ENCODE peak calls at places on chromosome 11, in seven cellular contexts. T, P, Z, Y, X, G and I are unnamed samples.

GRCh38 chr11:122703541-122704272 is 48.2 kb downstream of the UBASH3B start:
- DNase-seq in Z (no peak), Y (no peak), G (no peak), T (no peak), X (no peak), P (no peak), I (no peak)

GRCh38 chr11:127110542-127110941 is 110.0 kb upstream of the KIRREL3 start:
- DNase-seq in G (no peak), T (no peak), P (no peak), Y (no peak), X (no peak), Z (no peak), I (no peak)

GRCh38 chr11:32154275-32154674 is 63.4 kb downstream of the RCN1 start:
- DNase-seq in X (no peak), P (peak), T (no peak), Y (no peak), G (no peak), Z (no peak), I (no peak)

GRCh38 chr11:46410021-46410420 is 18.4 kb upstream of the CHRM4 start:
- DNase-seq in Z (no peak), Y (no peak), X (no peak), G (no peak), T (no peak), P (peak), I (no peak)

GRCh38 chr11:10087621-10088225 is 206.3 kb downstream of the SBF2 start:
- DNase-seq in P (no peak), X (no peak), T (no peak), G (no peak), Z (no peak), Y (no peak), I (no peak)

GRCh38 chr11:61657566-61657965 is 22.6 kb upstream of the DAGLA start:
- DNase-seq in Y (no peak), T (peak), P (no peak), G (no peak), X (no peak), Z (no peak), I (no peak)

GRCh38 chr11:18692941-18693760 is 5.4 kb upstream of the TMEM86A start:
- DNase-seq in T (no peak), Y (no peak), G (no peak), P (no peak), X (no peak), Z (no peak), I (no peak)

GRCh38 chr11:126990716-126991480 is 9.7 kb downstream of the KIRREL3 start:
- DNase-seq in P (no peak), Z (no peak), X (no peak), Y (no peak), G (no peak), T (no peak), I (no peak)

GRCh38 chr11:64629796-64630562 is 39.0 kb downstream of the SLC22A12 start:
- DNase-seq in P (peak), G (no peak), Z (no peak), T (no peak), X (no peak), Y (no peak), I (no peak)

GRCh38 chr11:85619497-85619896 is 7.6 kb downstream of the DLG2 start:
- DNase-seq in Z (no peak), T (no peak), X (no peak), G (no peak), Y (no peak), P (no peak), I (no peak)

DNA sequence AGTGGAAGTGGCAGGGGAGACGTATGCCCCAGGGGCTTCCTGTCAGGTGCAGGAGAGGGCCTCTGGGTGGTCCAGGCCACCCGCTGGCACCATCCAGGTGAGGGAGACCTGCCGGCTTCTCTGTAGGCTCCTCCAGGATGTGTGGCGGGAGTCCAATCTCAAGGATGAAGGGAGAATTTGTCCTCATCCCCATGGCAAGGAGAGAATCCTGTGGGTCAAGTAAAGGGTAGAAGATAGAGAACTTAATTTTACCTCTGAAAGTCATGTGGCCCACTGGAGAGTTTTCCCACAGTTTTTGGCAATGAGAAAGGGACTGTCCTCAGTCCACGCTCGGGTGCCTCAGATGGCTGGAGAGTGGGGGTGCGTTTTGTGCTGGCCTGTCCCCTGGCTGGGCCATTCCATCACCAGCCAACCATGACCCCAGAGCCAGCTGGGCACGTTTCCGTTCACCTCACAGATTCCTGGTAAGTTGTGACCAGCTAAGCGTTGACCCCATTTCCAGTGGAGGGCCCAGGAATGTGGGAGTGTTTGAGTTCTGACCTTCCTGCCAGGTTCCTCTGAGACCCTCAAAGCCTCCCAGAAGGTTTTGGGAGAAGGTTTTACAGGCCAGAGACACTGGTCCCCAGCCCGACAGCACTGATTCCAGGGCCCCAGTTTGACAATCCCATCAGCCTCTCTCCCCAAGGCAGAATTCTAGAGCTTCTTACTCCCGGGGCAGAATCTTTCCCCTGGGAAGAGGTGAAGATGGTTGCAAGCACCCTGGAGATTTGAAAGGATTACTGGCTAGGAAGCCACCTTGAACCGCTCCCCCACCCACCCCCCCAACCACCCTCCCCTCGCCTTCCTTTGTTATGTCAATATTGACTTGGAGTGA is 2.6 kb downstream of the OVOL1 start:
- DNase-seq in T (peak), Z (no peak), G (no peak), X (no peak), Y (no peak), P (no peak), I (no peak)
- H3K27ac ChIP-seq in T (no peak), Z (no peak), G (peak), X (no peak), Y (no peak), P (no peak), I (no peak)

GRCh38 chr11:3167143-3168119 is 2.3 kb upstream of the OSBPL5 start:
- DNase-seq in Y (peak), X (no peak), P (no peak), G (no peak), T (peak), Z (no peak), I (no peak)

GRCh38 chr11:3169235-3169951 is 4.3 kb upstream of the OSBPL5 start:
- DNase-seq in T (peak), X (peak), Y (no peak), Z (no peak), P (peak), G (no peak), I (no peak)

GRCh38 chr11:3171931-3172560 is 6.9 kb upstream of the OSBPL5 start:
- DNase-seq in X (no peak), Y (no peak), T (peak), P (no peak), G (no peak), Z (no peak), I (no peak)

GRCh38 chr11:3170756-3171670 is 5.9 kb upstream of the OSBPL5 start:
- DNase-seq in G (no peak), Y (no peak), Z (no peak), X (no peak), P (no peak), T (peak), I (no peak)

DNA sequence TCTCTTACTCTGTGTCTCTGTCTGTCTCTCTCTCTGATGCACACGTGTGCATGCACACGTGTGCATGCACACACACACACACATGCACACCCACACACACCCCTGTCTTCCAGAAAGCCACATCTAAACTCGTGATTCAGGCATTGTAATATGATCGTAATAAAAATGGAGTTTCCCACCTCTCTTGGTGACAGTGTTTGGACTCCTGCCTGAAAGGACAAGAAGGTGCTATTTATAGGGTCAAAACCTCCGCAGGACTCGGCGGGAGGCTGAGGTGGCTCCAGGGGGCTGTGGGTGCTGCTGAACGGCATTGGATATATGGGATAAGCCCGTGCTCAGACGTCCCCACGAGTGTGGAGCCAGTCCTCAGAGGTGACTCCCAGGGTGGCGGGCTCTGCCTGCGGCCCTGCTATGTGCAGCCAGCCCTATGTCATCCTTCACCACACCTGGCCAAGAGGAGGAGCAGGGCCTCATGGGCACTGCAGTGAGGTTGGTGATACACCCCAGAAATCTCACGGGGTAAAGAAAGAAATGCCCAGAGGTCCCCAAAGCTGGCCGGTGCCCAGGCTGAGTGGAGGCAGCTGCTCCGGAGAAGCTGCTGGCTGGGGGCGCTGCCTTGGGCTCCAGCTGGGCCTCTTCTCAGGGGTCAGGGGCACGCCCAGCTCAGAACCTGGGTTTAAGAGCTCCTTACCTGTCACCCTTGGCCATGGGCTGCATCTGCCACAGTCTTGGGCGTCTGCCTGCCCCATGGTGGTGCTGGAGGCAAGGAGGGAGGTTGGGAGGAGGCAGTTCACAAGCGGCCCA is 5.0 kb upstream of the OSBPL5 start:
- DNase-seq in T (peak), G (no peak), Y (no peak), Z (no peak), P (no peak), X (no peak), I (no peak)
- H3K4me3 ChIP-seq in T (peak), G (no peak), Y (peak), Z (peak), P (no peak), X (no peak), I (peak)

GRCh38 chr11:74442601-74443000 is 24.7 kb downstream of the KCNE3 start:
- DNase-seq in P (peak), T (no peak), Y (no peak), X (no peak), Z (no peak), G (no peak), I (no peak)

GRCh38 chr11:74447720-74448119 is 19.6 kb downstream of the KCNE3 start:
- DNase-seq in P (no peak), Z (no peak), G (no peak), X (no peak), T (no peak), Y (no peak), I (no peak)

GRCh38 chr11:74444173-74444832 is 23.0 kb downstream of the KCNE3 start:
- DNase-seq in X (no peak), P (no peak), Z (no peak), T (peak), G (peak), Y (no peak), I (no peak)

GRCh38 chr11:74446445-74446844 is 20.9 kb downstream of the KCNE3 start:
- DNase-seq in G (no peak), T (no peak), Z (no peak), X (no peak), P (no peak), Y (no peak), I (no peak)

GRCh38 chr11:74443071-74443864 is 24.1 kb downstream of the KCNE3 start:
- DNase-seq in G (peak), T (no peak), P (peak), X (no peak), Z (no peak), Y (no peak), I (no peak)
- TF ChIP-seq CTCF in G (no peak), T (peak), P (peak), X (peak), Z (no peak), Y (no peak), I (no peak)

GRCh38 chr11:44014968-44015623 is 32.7 kb upstream of the ACCSL start:
- DNase-seq in Z (no peak), T (no peak), P (no peak), Y (no peak), X (no peak), G (no peak), I (no peak)

GRCh38 chr11:44017443-44018126 is 30.2 kb upstream of the ACCSL start:
- DNase-seq in T (no peak), G (no peak), X (no peak), Z (no peak), P (no peak), Y (no peak), I (no peak)

GRCh38 chr11:44015624-44016007 is 32.2 kb upstream of the ACCSL start:
- DNase-seq in P (no peak), X (no peak), T (no peak), Z (no peak), Y (no peak), G (no peak), I (no peak)

GRCh38 chr11:44016546-44017442 is 31.0 kb upstream of the ACCSL start:
- DNase-seq in P (no peak), Y (no peak), X (no peak), G (no peak), Z (no peak), T (no peak), I (no peak)

DNA sequence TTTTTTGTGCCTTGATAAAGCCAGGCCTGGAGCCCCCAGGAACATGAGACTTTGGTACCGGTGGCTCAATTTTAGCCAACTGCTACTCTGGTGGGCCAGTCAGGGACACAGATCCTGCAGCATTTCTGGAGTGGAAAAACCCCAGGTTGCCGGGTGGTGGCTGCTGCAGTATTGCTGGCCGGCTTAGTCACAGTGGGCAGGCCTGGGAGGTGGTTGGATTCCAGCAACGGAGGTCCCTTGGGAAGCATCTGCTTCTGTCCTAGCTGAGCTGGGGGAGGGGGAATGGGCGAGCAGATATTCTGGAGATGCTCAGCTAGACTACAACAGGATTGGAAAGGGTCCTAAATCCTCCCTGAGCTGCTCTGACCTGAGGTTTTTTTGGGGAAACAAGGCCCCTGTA is 31.7 kb upstream of the ACCSL start:
- DNase-seq in T (peak), Y (peak), X (peak), P (peak), Z (no peak), G (no peak), I (peak)
- H3K27ac ChIP-seq in T (no peak), Y (peak), X (peak), P (peak), Z (no peak), G (no peak), I (peak)

GRCh38 chr11:116510886-116511650 is 261.7 kb downstream of the BUD13 start:
- DNase-seq in X (no peak), Z (no peak), P (no peak), Y (no peak), G (no peak), T (no peak), I (no peak)
- H3K4me3 ChIP-seq in X (no peak), Z (no peak), P (no peak), Y (no peak), G (no peak), T (no peak), I (no peak)

DNA sequence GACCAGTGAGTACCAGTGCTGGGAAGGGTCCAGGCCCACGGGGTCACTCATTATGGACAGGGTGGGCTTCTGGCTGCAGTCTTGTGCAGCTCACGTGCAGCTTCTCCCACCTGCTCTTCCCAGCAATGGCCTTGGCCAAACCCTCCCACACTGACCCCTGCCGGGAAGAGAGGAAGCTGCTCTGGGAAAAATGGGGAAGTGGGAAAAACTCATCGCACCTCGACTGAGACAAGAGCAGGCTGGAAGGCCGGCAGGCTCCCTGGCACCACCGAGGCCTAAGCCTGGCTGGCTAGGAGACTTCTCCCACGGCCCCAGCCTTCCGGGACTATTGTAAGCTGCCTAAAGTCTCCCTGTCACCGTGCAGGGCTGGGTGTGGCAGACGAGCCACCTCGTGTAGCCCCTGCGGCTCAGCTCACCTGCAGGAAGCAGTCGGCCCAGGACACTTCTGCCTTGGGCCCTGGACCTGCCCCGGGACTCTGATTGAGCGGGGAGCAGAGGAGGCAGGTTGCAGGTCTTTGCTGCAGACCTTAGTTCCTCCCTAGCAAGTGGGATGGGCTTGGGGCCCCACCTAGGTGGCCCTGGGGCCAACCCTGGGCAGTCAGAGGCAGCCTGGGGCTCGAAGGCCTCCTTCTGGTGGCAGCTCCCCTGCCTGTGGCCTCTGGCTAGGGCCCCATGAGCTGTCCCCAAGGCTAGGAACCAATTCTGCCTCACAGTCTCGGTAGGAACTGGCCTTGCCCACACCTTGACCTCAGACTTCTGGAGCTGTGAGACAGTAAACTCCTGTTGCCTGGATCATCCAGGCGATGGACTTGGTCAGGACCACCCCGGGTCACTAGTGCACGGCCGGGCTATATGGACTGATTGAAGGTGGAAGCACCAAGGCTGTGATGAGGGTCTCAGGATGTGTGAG is 23.1 kb downstream of the MRGPRG start:
- DNase-seq in G (no peak), P (no peak), Y (no peak), Z (no peak), X (no peak), T (peak), I (no peak)
- TF ChIP-seq CTCF in G (peak), P (no peak), Y (no peak), Z (no peak), X (peak), T (no peak), I (peak)

DNA sequence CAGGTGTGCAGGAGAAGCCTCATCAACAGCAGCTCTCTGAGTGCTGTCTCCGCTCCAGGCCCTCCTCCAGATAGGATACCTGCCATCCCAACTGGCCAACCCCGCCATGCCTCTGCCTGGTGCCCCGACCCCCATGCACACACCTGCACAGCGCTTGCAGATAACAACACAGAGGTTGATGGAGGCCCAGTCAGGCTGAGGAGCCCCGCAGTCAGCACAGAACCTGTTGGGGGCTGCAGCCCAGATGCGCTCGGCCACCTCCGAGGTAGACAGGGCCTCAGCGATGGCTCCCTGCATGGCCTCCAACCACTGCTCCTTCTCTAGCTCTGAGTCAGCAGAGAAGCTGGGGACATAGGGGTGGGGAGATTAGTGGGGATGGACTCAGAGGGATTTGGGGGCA is 32.8 kb upstream of the PDE2A start:
- DNase-seq in P (no peak), X (no peak), Z (no peak), T (no peak), Y (no peak), G (no peak), I (no peak)
- H3K27ac ChIP-seq in P (no peak), X (no peak), Z (no peak), T (no peak), Y (no peak), G (no peak), I (no peak)

DNA sequence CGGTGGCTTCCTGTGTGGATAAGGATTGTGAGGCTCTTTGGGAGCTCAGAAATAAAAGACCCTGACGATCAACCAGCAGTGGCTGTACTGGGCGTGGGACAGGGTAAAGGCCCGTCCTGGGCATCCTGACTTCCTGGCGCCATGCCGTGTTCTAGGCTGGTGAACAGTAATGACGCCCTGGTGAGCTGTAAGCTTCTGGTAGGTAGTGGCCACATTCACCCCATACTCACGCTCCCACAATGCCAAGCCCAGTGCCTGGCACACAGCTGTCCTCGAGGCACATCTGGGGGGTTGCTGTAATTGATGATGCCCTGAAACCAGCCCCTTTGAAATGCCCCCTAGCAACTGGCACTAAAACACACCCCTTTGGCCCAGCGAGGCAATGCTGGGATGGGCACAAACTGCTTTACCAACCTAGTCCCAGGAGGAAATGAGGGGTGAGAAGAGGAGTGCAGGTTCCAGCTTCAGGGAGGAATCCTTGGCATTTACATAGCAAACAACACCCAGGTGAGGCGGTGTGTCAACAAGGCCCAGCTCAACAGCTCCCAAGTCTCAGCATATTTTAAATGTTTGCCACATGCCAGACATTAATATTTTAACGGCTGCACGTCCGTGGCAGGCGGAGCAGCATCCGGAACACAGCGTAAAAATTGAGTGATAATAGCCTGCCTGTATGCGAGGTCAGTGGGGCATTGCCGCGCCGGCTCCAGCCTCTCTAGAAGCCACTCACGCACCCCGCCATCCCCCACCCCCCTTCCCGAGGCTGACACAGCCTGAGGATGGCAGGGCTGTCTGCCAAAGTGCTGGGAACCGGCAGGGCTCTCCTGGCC is 79.3 kb downstream of the DSCAML1 start:
- DNase-seq in Y (no peak), G (peak), X (peak), Z (no peak), P (peak), T (no peak), I (no peak)
- H3K4me3 ChIP-seq in Y (no peak), G (no peak), X (no peak), Z (no peak), P (no peak), T (no peak), I (no peak)

GRCh38 chr11:120959189-120959588 is 64.7 kb upstream of the TBCEL start:
- DNase-seq in X (no peak), G (no peak), T (no peak), Z (no peak), Y (no peak), P (no peak), I (no peak)
- TF ChIP-seq CTCF in X (no peak), G (no peak), T (no peak), Z (no peak), Y (no peak), P (no peak), I (no peak)

GRCh38 chr11:130124096-130124495 is 35.5 kb upstream of the ST14 start:
- DNase-seq in P (peak), Y (peak), G (no peak), Z (no peak), X (peak), T (peak), I (peak)
- H3K27ac ChIP-seq in P (peak), Y (peak), G (no peak), Z (no peak), X (peak), T (peak), I (peak)